ENCODE peak calls at places on chromosome X, in seven cellular contexts. J is endothelial cell of umbilical vein, Q is HCT116, W is right lobe of liver, M is upper lobe of right lung, R is IMR-90, G is pancreas. P is an unnamed sample. For H3K4me1, the result is how much of the 10 kb centered on the place peaks cover.

GRCh38 chrX:20143111-20143510 is 1.5 kb upstream of the EIF1AX start:
- DNase-seq in R (no peak), G (no peak), M (no peak), W (no peak), Q (no peak), J (no peak), P (no peak)

GRCh38 chrX:37646254-37646653 is 39.3 kb upstream of the XK start:
- DNase-seq in W (no peak), G (no peak), Q (no peak), R (no peak), M (no peak), J (no peak), P (no peak)

GRCh38 chrX:93874554-93874953 is 200.5 kb downstream of the FAM133A start:
- DNase-seq in R (no peak), G (peak), J (no peak), Q (no peak), W (no peak), M (no peak), P (no peak)

GRCh38 chrX:150227321-150227860 is 135.7 kb upstream of the MAMLD1 start:
- DNase-seq in Q (no peak), M (no peak), G (no peak), J (no peak), R (no peak), W (no peak), P (no peak)

GRCh38 chrX:132272826-132273225 is 53.6 kb upstream of the RAP2C start:
- DNase-seq in M (no peak), J (no peak), G (no peak), Q (no peak), W (no peak), R (peak), P (no peak)

GRCh38 chrX:9517062-9517461 is 52.2 kb downstream of the TBL1X start:
- DNase-seq in R (no peak), J (no peak), M (no peak), Q (no peak), G (no peak), W (no peak), P (no peak)

GRCh38 chrX:111098874-111099273 is 2.9 kb downstream of the PAK3 start:
- DNase-seq in J (no peak), M (peak), Q (peak), G (peak), R (peak), W (peak), P (peak)

GRCh38 chrX:14942341-14942740 is 69.1 kb downstream of the MOSPD2 start:
- DNase-seq in Q (no peak), J (no peak), R (no peak), W (no peak), M (no peak), G (no peak), P (no peak)

GRCh38 chrX:139192386-139192961 is 338.1 kb upstream of the F9 start:
- DNase-seq in J (no peak), Q (no peak), R (no peak), G (no peak), W (no peak), M (no peak), P (no peak)

GRCh38 chrX:11412715-11413623 is 119.8 kb downstream of the AMELX start:
- DNase-seq in J (peak), G (no peak), R (no peak), Q (no peak), M (no peak), W (no peak), P (peak)

GRCh38 chrX:7190157-7190556 is 42.2 kb upstream of the PUDP start:
- DNase-seq in G (no peak), W (no peak), Q (no peak), R (no peak), J (no peak), M (no peak), P (no peak)

GRCh38 chrX:57286507-57287251 is at the start of gene FAAH2:
- DNase-seq in J (peak), Q (peak), W (peak), R (no peak), G (peak), M (peak), P (no peak)

GRCh38 chrX:11398139-11398538 is 104.9 kb downstream of the AMELX start:
- DNase-seq in R (no peak), G (no peak), J (no peak), Q (no peak), W (no peak), M (no peak), P (no peak)

GRCh38 chrX:102651242-102651967 is at the start of gene GPRASP1:
- DNase-seq in J (peak), M (peak), W (peak), G (peak), Q (no peak), R (peak), P (peak)

GRCh38 chrX:102651968-102652744 is 873 bp downstream of the GPRASP1 start:
- DNase-seq in M (no peak), W (no peak), G (no peak), R (peak), J (peak), Q (no peak), P (peak)

GRCh38 chrX:102654696-102655095 is 3.4 kb downstream of the GPRASP1 start:
- DNase-seq in G (no peak), R (no peak), W (no peak), M (no peak), J (no peak), Q (no peak), P (no peak)

DNA sequence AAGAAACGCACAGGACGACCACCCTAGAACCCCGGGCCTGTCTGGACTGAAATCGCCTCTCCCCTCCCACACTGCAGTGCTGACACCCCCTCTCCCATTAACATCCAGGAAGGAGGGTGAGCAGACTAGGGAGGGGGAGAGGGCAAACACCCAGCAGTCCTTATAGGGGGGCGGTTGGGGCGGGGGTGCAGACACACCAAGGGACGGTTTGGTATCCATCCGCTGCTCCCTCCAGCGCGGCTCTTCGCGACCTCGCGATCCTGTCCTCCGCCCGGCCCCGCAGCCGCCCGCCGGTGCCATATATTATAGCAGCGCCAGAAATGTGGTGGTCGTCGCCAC is 411 bp upstream of the GPRASP1 start:
- DNase-seq in J (no peak), R (no peak), Q (no peak), W (no peak), G (no peak), M (no peak), P (no peak)
- H3K4me1 ChIP-seq in J (under half), R (under half), Q (under half), W (under half), G (under half), M (under half), P (under half)

DNA sequence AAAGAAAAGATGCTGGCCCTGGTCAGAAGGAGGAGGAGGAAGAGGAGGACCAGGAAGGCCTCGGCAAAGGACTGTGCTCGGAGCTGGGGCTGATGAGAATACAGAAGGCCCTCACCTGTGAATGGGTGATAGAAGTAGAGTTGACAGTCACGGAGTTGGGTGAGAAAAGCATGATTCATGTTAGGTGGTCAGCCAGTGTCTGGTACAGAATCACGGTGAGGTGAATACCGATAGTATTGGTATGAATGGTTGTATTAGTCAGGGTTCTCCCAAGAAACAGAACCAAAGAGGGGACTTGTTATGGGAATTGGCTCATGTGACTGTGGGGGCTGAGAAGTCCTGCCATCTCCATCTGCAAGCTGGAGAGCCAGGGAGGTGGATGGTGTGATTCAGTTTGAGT is 32.5 kb upstream of the FAM156A start:
- DNase-seq in J (no peak), G (no peak), W (no peak), M (no peak), R (peak), Q (no peak), P (no peak)
- H3K4me3 ChIP-seq in J (no peak), G (no peak), W (no peak), M (no peak), R (no peak), Q (no peak), P (no peak)

GRCh38 chrX:2317527-2318055 is 183.2 kb downstream of the DHRSX start:
- DNase-seq in M (no peak), Q (no peak), W (no peak), R (no peak), G (no peak), J (no peak), P (no peak)

GRCh38 chrX:2320580-2321327 is 180.0 kb downstream of the DHRSX start:
- DNase-seq in Q (no peak), G (peak), W (peak), J (no peak), M (peak), R (peak), P (no peak)

GRCh38 chrX:2321411-2321810 is 179.4 kb downstream of the DHRSX start:
- DNase-seq in Q (no peak), G (no peak), J (no peak), W (no peak), R (no peak), M (no peak), P (no peak)

GRCh38 chrX:2318371-2318770 is 182.4 kb downstream of the DHRSX start:
- DNase-seq in G (no peak), Q (no peak), W (no peak), J (no peak), R (no peak), M (no peak), P (no peak)

GRCh38 chrX:2320089-2320488 is 180.7 kb downstream of the DHRSX start:
- DNase-seq in J (no peak), G (no peak), M (no peak), W (no peak), Q (no peak), R (no peak), P (no peak)
- H3K4me1 ChIP-seq in J (under half), G (under half), M (under half), W (under half), Q (under half), R (under half), P (under half)

DNA sequence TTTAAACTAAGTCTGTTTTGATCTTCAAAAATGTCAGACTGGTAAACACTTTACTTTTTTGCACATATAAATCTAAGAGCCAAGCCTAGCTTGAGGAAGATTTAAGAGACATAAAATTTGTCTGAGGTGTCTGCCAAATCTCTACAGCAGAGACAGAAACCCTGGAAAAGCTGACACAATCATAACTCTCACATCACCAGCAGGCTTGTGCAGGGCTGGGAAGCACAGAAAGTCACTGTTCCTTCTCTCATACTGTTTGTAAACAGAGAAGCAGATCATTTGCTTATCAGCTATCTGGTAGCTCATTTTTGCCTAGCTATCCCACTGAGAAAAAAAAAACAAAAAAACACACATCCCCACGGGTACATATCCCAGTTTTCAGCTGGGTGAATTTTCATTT is 7.0 kb downstream of the ENOX2 start:
- DNase-seq in J (no peak), R (peak), W (no peak), M (no peak), Q (no peak), G (no peak), P (no peak)
- H3K4me3 ChIP-seq in J (no peak), R (no peak), W (no peak), M (no peak), Q (no peak), G (no peak), P (no peak)

GRCh38 chrX:48938721-48939416 is 18.5 kb downstream of the OTUD5 start:
- DNase-seq in J (no peak), M (no peak), R (no peak), W (no peak), Q (no peak), G (no peak), P (no peak)

GRCh38 chrX:48939417-48940228 is 17.8 kb downstream of the OTUD5 start:
- DNase-seq in R (no peak), W (no peak), J (no peak), M (no peak), G (no peak), Q (no peak), P (no peak)

GRCh38 chrX:48945517-48946348 is 11.7 kb downstream of the OTUD5 start:
- DNase-seq in R (peak), M (peak), Q (peak), J (peak), G (peak), W (peak), P (no peak)

GRCh38 chrX:48940404-48940955 is 16.9 kb downstream of the OTUD5 start:
- DNase-seq in W (no peak), G (no peak), M (no peak), R (no peak), J (no peak), Q (no peak), P (no peak)

DNA sequence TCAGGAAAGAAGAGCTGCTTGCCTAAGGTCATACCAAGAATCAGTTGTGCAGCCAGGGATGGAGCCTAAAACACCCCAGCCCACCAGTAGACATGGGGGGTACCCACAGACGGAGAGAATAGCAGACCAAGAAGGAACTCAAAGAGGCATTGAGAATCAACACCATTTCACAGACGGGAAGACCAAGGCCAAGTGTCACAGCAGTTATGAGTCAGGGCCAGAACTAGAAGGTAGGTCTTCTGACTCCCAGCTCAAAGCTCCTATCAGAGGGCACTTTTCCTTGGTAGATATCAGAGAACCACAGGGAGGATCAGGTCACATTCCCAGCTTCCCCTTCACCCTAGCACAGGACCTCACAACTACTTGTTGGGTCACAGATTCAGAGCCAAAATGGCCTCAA is 14.5 kb downstream of the OTUD5 start:
- DNase-seq in G (no peak), R (no peak), J (no peak), W (no peak), Q (no peak), M (no peak), P (peak)
- H3K4me1 ChIP-seq in G (under half), R (under half), J (under half), W (under half), Q (under half), M (under half), P (under half)

GRCh38 chrX:77922768-77923167 is 12.3 kb downstream of the ATP7A start:
- DNase-seq in Q (no peak), R (no peak), G (no peak), J (no peak), M (no peak), W (no peak), P (no peak)
- H3K4me3 ChIP-seq in Q (no peak), R (no peak), G (no peak), J (no peak), M (no peak), W (no peak), P (no peak)

GRCh38 chrX:137574102-137574783 is 8.3 kb downstream of the ZIC3 start:
- DNase-seq in W (no peak), G (no peak), J (no peak), M (no peak), Q (no peak), R (no peak), P (no peak)
- H3K4me1 ChIP-seq in W (under half), G (under half), J (under half), M (under half), Q (under half), R (under half), P (under half)

DNA sequence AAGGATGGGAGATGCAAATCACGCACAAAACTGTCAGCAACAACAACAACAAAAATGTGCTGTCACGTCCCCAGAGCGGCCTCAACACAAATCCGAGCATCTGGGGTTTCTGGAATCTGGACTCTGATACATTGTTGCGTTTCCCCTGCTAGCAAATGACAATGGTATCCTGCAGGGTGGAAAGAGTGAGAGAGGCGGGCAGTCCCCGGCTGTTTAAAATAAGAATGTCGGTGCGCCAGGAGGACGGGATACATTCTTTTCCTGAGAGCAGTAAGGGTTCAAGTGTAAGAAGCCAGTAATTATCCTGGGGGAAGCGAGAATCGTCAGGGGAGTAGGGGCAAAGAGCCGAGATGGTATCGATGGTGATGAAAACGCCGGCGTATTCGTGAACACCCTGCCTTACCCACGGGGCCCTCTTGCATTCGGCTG is 310.2 kb downstream of the ASMT start:
- DNase-seq in W (no peak), R (no peak), G (no peak), M (no peak), J (no peak), Q (no peak), P (no peak)
- H3K4me3 ChIP-seq in W (no peak), R (no peak), G (no peak), M (no peak), J (no peak), Q (no peak), P (no peak)

DNA sequence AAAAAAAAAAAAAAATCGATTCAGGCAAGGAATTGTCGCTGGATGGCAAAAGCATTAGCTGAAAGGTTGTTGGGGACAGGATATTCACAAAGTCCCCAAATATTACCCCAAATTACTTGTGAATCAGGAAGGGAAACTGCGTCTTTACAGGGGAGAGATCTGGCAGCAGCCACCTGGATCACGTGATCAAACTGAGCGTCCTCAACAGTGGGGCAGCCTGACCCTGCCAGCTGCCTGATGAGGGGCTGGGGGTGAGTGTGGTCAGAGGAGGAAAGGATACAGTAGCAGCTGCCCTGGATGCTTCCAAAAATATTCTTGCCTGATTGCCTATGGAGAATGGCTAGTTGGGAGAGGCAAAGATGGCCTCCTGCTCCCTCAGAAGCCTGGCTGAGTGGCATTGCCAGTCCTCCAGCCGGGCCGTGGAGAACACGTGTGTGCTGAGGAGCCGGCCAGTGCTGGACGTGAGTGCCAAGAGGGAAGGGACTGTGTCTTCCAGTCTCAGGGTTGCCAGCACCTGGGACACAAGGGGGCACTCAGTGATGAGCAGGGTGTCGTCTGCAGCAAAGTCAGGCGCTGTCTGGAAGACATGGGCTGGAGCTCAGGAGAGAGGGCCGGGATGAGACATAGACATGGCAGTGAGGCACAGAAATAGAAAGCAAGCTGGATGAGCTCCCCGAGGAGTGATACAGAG is 3.0 kb upstream of the LAGE3 start:
- DNase-seq in Q (no peak), R (no peak), M (peak), J (no peak), G (no peak), W (peak), P (no peak)
- H3K4me1 ChIP-seq in Q (under half), R (under half), M (under half), J (under half), G (under half), W (under half), P (under half)